ENCODE peak calls at places on chromosome 1, in seven cellular contexts. F, Z, O, K, G, C and Y are unnamed samples.

GRCh38 chr1:220516014-220516721 is 11.8 kb upstream of the MARK1 start:
- DNase-seq in C (no peak), O (no peak), F (peak; percentile 56), G (no peak), Z (no peak), K (no peak), Y (no peak)

GRCh38 chr1:101050869-101051268 is 25.3 kb upstream of the DPH5 start:
- DNase-seq in O (no peak), K (no peak), Z (no peak), F (no peak), C (no peak), G (no peak), Y (no peak)

GRCh38 chr1:40316595-40317393 is at the start of gene COL9A2:
- DNase-seq in F (no peak), Z (peak; percentile 82), O (peak; percentile 79), C (no peak), K (peak; percentile 64), G (no peak), Y (peak; percentile 73)

GRCh38 chr1:217747156-217747769 is 116.1 kb downstream of the SPATA17 start:
- DNase-seq in F (peak; percentile 42), C (peak; percentile 26), O (peak; percentile 13), Z (peak; percentile 8), G (no peak), K (no peak), Y (peak; percentile 18)

GRCh38 chr1:214513394-214513793 is 38.0 kb downstream of the PTPN14 start:
- DNase-seq in O (no peak), K (no peak), C (no peak), F (no peak), Z (no peak), G (no peak), Y (no peak)

GRCh38 chr1:15343729-15344128 is 66.0 kb upstream of the EFHD2 start:
- DNase-seq in C (no peak), O (no peak), K (peak; percentile 25), G (no peak), F (no peak), Z (no peak), Y (no peak)

GRCh38 chr1:24875976-24876609 is 54.0 kb downstream of the RUNX3 start:
- DNase-seq in C (no peak), Z (no peak), K (no peak), F (no peak), O (no peak), G (no peak), Y (no peak)

GRCh38 chr1:209850342-209850979 is 22.7 kb downstream of the UTP25 start:
- DNase-seq in O (peak; percentile 44), C (peak; percentile 13), F (no peak), Z (peak; percentile 68), G (no peak), K (peak; percentile 68), Y (peak; percentile 55)

GRCh38 chr1:69993787-69994186 is 211.6 kb downstream of the LRRC40 start:
- DNase-seq in K (no peak), F (no peak), C (no peak), O (no peak), G (no peak), Z (no peak), Y (no peak)

GRCh38 chr1:86616871-86617270 is 70.0 kb downstream of the CLCA4 start:
- DNase-seq in C (no peak), O (peak; percentile 12), Z (peak; percentile 15), F (peak; percentile 64), K (no peak), G (no peak), Y (peak; percentile 12)

GRCh38 chr1:117447661-117448060 is 80.4 kb downstream of the MAN1A2 start:
- DNase-seq in K (no peak), C (no peak), G (no peak), F (no peak), Z (no peak), O (no peak), Y (no peak)

GRCh38 chr1:198890531-198890930 is 251.7 kb downstream of the PTPRC start:
- DNase-seq in Z (no peak), G (no peak), K (no peak), F (peak; percentile 66), C (no peak), O (no peak), Y (no peak)

GRCh38 chr1:68433386-68433785 is 16.4 kb downstream of the RPE65 start:
- DNase-seq in F (no peak), Z (no peak), O (no peak), G (no peak), C (no peak), K (no peak), Y (no peak)

GRCh38 chr1:24900486-24900849 is 29.6 kb downstream of the RUNX3 start:
- DNase-seq in C (no peak), Z (no peak), K (no peak), F (no peak), O (peak; percentile 46), G (no peak), Y (peak; percentile 32)

GRCh38 chr1:186806477-186806876 is 22.3 kb upstream of the PLA2G4A start:
- DNase-seq in K (peak; percentile 5), F (no peak), O (no peak), C (peak; percentile 45), G (no peak), Z (peak; percentile 11), Y (no peak)

GRCh38 chr1:33060579-33061083 is 20.3 kb upstream of the AZIN2 start:
- DNase-seq in G (peak; percentile 34), O (no peak), K (no peak), F (peak; percentile 60), Z (no peak), C (no peak), Y (no peak)

GRCh38 chr1:230240446-230241076 is 173.5 kb downstream of the GALNT2 start:
- DNase-seq in C (no peak), K (no peak), O (peak; percentile 28), Z (no peak), F (no peak), G (no peak), Y (no peak)

GRCh38 chr1:27980216-27980820 is 20.5 kb downstream of the XKR8 start:
- DNase-seq in Z (no peak), O (no peak), K (no peak), F (no peak), G (no peak), C (no peak), Y (no peak)

GRCh38 chr1:152042030-152042429 is 5.2 kb upstream of the S100A11 start:
- DNase-seq in O (no peak), K (no peak), C (no peak), Z (no peak), F (no peak), G (no peak), Y (no peak)

GRCh38 chr1:84272401-84272800 is 29.1 kb upstream of the SAMD13 start:
- DNase-seq in Z (no peak), K (no peak), F (peak; percentile 80), O (no peak), C (no peak), G (peak; percentile 41), Y (no peak)

GRCh38 chr1:55887103-55887712 is 672.0 kb upstream of the USP24 start:
- DNase-seq in C (no peak), O (no peak), F (peak; percentile 46), G (no peak), Z (no peak), K (no peak), Y (no peak)

GRCh38 chr1:219810451-219810850 is 117.9 kb downstream of the SLC30A10 start:
- DNase-seq in O (no peak), K (no peak), F (no peak), C (no peak), Z (no peak), G (no peak), Y (no peak)

GRCh38 chr1:41015894-41016470 is 5.5 kb downstream of the SLFNL1 start:
- DNase-seq in G (no peak), K (no peak), Z (no peak), C (no peak), O (no peak), F (no peak), Y (no peak)

GRCh38 chr1:173409613-173410012 is 67.5 kb upstream of the PRDX6 start:
- DNase-seq in Z (no peak), O (no peak), K (no peak), G (peak; percentile 48), C (no peak), F (no peak), Y (no peak)

GRCh38 chr1:173410794-173411236 is 66.3 kb upstream of the PRDX6 start:
- DNase-seq in O (peak; percentile 26), G (no peak), Z (peak; percentile 48), K (no peak), F (no peak), C (no peak), Y (no peak)

GRCh38 chr1:173407846-173408245 is 69.3 kb upstream of the PRDX6 start:
- DNase-seq in G (no peak), Z (no peak), O (no peak), C (no peak), K (no peak), F (no peak), Y (no peak)

GRCh38 chr1:173410133-173410793 is 66.9 kb upstream of the PRDX6 start:
- DNase-seq in C (no peak), G (no peak), O (no peak), K (no peak), Z (no peak), F (no peak), Y (no peak)

GRCh38 chr1:173408886-173409285 is 68.2 kb upstream of the PRDX6 start:
- DNase-seq in Z (no peak), K (no peak), F (no peak), G (no peak), C (no peak), O (no peak), Y (no peak)
- TF ChIP-seq CTCF in Z (peak; percentile 23), K (no peak), F (no peak), G (no peak), C (no peak), O (peak; percentile 35), Y (peak; percentile 31)

DNA sequence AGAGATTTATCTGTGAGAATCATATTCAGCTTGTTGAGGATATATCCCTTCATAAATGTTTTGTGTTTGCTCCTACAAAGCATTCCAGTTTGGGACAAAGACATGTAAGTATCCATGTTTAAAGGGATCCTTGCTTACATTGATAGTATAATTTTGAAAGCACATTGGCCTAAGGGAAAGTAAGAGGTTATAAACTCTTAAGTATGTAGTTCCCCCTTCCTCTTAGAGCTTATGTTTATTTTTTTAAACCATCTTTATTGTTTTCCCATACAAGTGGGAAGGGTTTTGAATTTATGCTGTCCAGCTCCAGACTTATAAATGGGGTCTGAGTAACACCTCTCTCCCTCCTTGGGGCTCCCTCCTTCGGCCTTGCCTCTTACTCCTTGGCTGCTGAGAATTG is 481.5 kb downstream of the LMO4 start:
- DNase-seq in F (no peak), O (no peak), G (no peak), K (no peak), Z (no peak), C (no peak), Y (no peak)
- TF ChIP-seq CTCF in F (no peak), O (no peak), G (no peak), K (no peak), Z (no peak), C (no peak), Y (no peak)

GRCh38 chr1:3451994-3452865 is 2.2 kb upstream of the ARHGEF16 start:
- DNase-seq in K (no peak), C (no peak), F (no peak), Z (no peak), G (no peak), O (no peak), Y (no peak)
- TF ChIP-seq CTCF in K (no peak), C (no peak), F (no peak), Z (no peak), G (no peak), O (no peak), Y (no peak)

GRCh38 chr1:234231061-234231892 is 142.0 kb upstream of the COA6 start:
- DNase-seq in F (no peak), O (no peak), G (no peak), C (no peak), Z (peak; percentile 60), K (no peak), Y (peak; percentile 38)
- TF ChIP-seq CTCF in F (no peak), O (no peak), G (no peak), C (no peak), Z (peak; percentile 29), K (no peak), Y (no peak)

GRCh38 chr1:79362470-79362869 is 355.9 kb upstream of the ADGRL4 start:
- DNase-seq in C (no peak), O (no peak), Z (no peak), K (no peak), F (no peak), G (no peak), Y (no peak)
- TF ChIP-seq CTCF in C (no peak), O (no peak), Z (no peak), K (no peak), F (peak; percentile 19), G (no peak), Y (no peak)